ENCODE peak calls at places on chromosomes 5 and 9, in six cellular contexts. O is osteocyte, U is adrenal gland, B is upper lobe of right lung, E is BJ, H is A549. X is an unnamed sample.

GRCh38 chr9:135371535-135371934 is 108.0 kb upstream of the PPP1R26 start:
- DNase-seq in B (no peak), E (no peak), H (no peak), U (no peak), O (no peak), X (no peak)

GRCh38 chr5:116058346-116058936 is 26.2 kb downstream of the ARL14EPL start:
- DNase-seq in U (no peak), H (no peak), B (no peak), E (no peak), O (no peak), X (no peak)

GRCh38 chr9:70043285-70043684 is 363 bp upstream of the MAMDC2 start:
- DNase-seq in O (no peak), U (no peak), H (no peak), B (no peak), E (no peak), X (no peak)

GRCh38 chr5:155259648-155260047 is 246.1 kb downstream of the KIF4B start:
- DNase-seq in E (no peak), U (no peak), B (no peak), O (no peak), H (no peak), X (no peak)

GRCh38 chr5:39947657-39948056 is 522.9 kb upstream of the DAB2 start:
- DNase-seq in O (no peak), B (no peak), U (no peak), E (no peak), H (peak), X (no peak)

GRCh38 chr5:81313686-81314085 is 12.3 kb downstream of the ZCCHC9 start:
- DNase-seq in B (no peak), E (no peak), O (no peak), H (no peak), U (no peak), X (no peak)

GRCh38 chr9:90766736-90767135 is 34.9 kb upstream of the SYK start:
- DNase-seq in B (no peak), U (no peak), H (no peak), E (no peak), O (no peak), X (no peak)

GRCh38 chr5:41843456-41844112 is 26.6 kb downstream of the OXCT1 start:
- DNase-seq in E (no peak), U (peak), H (peak), B (no peak), O (no peak), X (no peak)

GRCh38 chr9:76180541-76180940 is 213.7 kb downstream of the RFK start:
- DNase-seq in E (no peak), O (no peak), U (no peak), H (peak), B (no peak), X (no peak)

GRCh38 chr9:129584136-129584535 is 36.8 kb downstream of the C9orf50 start:
- DNase-seq in H (peak), B (no peak), O (no peak), E (no peak), U (peak), X (no peak)

GRCh38 chr5:151811593-151812321 is 40.0 kb downstream of the G3BP1 start:
- DNase-seq in H (no peak), O (no peak), E (peak), U (peak), B (no peak), X (no peak)

GRCh38 chr5:111628901-111629300 is 116.6 kb upstream of the STARD4 start:
- DNase-seq in B (no peak), H (no peak), U (no peak), O (no peak), E (peak), X (no peak)

GRCh38 chr5:65811004-65811403 is 89.0 kb downstream of the NLN start:
- DNase-seq in E (no peak), O (no peak), U (no peak), H (peak), B (no peak), X (no peak)

GRCh38 chr9:135588886-135589595 is 27.5 kb downstream of the PAEP start:
- DNase-seq in B (no peak), E (no peak), H (no peak), U (no peak), O (no peak), X (peak)

GRCh38 chr5:10138385-10139057 is 111.2 kb downstream of the ATPSCKMT start:
- DNase-seq in B (no peak), U (no peak), H (no peak), O (no peak), E (no peak), X (no peak)

GRCh38 chr5:64925123-64925522 is 156.4 kb downstream of the CWC27 start:
- DNase-seq in O (no peak), H (no peak), U (no peak), E (no peak), B (no peak), X (no peak)

GRCh38 chr5:108729306-108729645 is 18.4 kb upstream of the FER start:
- DNase-seq in U (no peak), B (no peak), E (no peak), H (no peak), O (no peak), X (no peak)

GRCh38 chr5:59187772-59188347 is 605.0 kb downstream of the RAB3C start:
- DNase-seq in U (no peak), H (peak), E (no peak), O (no peak), B (no peak), X (no peak)

GRCh38 chr9:135046156-135047025 is 41.1 kb upstream of the OLFM1 start:
- DNase-seq in B (no peak), H (no peak), U (no peak), O (peak), E (no peak), X (peak)

GRCh38 chr5:177357459-177358332 is at the start of gene RGS14:
- DNase-seq in O (no peak), B (no peak), U (peak), E (no peak), H (no peak), X (no peak)

GRCh38 chr9:106953166-106953565 is 90.2 kb downstream of the ZNF462 start:
- DNase-seq in B (no peak), U (peak), E (peak), H (peak), O (no peak), X (no peak)

GRCh38 chr5:131613423-131613822 is 21.6 kb downstream of the RAPGEF6 start:
- DNase-seq in E (no peak), O (no peak), H (no peak), B (no peak), U (no peak), X (no peak)

GRCh38 chr9:135617538-135617900 is 21.8 kb downstream of the GLT6D1 start:
- DNase-seq in H (no peak), B (no peak), O (no peak), U (no peak), E (no peak), X (no peak)

GRCh38 chr9:126095546-126096190 is 231.0 kb upstream of the MVB12B start:
- DNase-seq in E (no peak), H (no peak), O (no peak), U (no peak), B (no peak), X (no peak)

GRCh38 chr5:53378590-53379247 is 101.7 kb upstream of the FST start:
- DNase-seq in B (no peak), U (no peak), O (no peak), H (no peak), E (no peak), X (no peak)

GRCh38 chr9:89309608-89310485 is 1.1 kb upstream of the CKS2 start:
- DNase-seq in O (no peak), U (no peak), B (no peak), H (no peak), E (no peak), X (no peak)

GRCh38 chr5:122844136-122844915 is 1.1 kb upstream of the SNX24 start:
- DNase-seq in U (no peak), H (no peak), O (no peak), B (no peak), E (no peak), X (no peak)

GRCh38 chr9:94907246-94907936 is 180.9 kb downstream of the AOPEP start:
- DNase-seq in E (no peak), B (no peak), U (no peak), O (peak), H (peak), X (no peak)

GRCh38 chr9:120383999-120384924 is 195.7 kb downstream of the CDK5RAP2 start:
- DNase-seq in U (peak), H (no peak), O (peak), E (no peak), B (no peak), X (no peak)

GRCh38 chr5:146466521-146467349 is 19.6 kb downstream of the TCERG1 start:
- DNase-seq in E (no peak), H (no peak), O (no peak), U (no peak), B (no peak), X (no peak)

GRCh38 chr5:41246376-41246775 is 33.0 kb upstream of the C6 start:
- DNase-seq in U (no peak), H (peak), O (no peak), E (peak), B (no peak), X (no peak)

GRCh38 chr5:90941002-90941720 is 382.6 kb downstream of the ADGRV1 start:
- DNase-seq in O (no peak), H (no peak), B (no peak), E (no peak), U (no peak), X (no peak)

GRCh38 chr9:32672478-32672877 is 37.0 kb upstream of the TAF1L start:
- DNase-seq in O (no peak), B (no peak), H (peak), E (peak), U (no peak), X (no peak)

GRCh38 chr5:37090123-37090726 is 159.0 kb downstream of the CPLANE1 start:
- DNase-seq in H (no peak), E (no peak), B (no peak), U (no peak), O (no peak), X (no peak)

GRCh38 chr9:134781895-134782294 is 98.7 kb upstream of the FCN2 start:
- DNase-seq in H (no peak), E (no peak), B (no peak), O (no peak), U (no peak), X (no peak)

GRCh38 chr9:35756743-35757526 is 2.9 kb upstream of the MSMP start:
- DNase-seq in E (no peak), B (peak), H (peak), O (no peak), U (peak), X (peak)
- TF ChIP-seq CTCF in E (no peak), B (no peak), H (peak), O (no peak), U (peak), X (no peak)

GRCh38 chr5:139637438-139638089 is 10.6 kb upstream of the CXXC5 start:
- DNase-seq in E (no peak), O (peak), H (no peak), B (peak), U (peak), X (peak)
- TF ChIP-seq CTCF in E (peak), O (peak), H (no peak), B (peak), U (no peak), X (no peak)

GRCh38 chr9:110526426-110526825 is 53.1 kb downstream of the SVEP1 start:
- DNase-seq in U (no peak), B (no peak), H (no peak), E (no peak), O (no peak), X (no peak)
- TF ChIP-seq CTCF in U (no peak), B (no peak), H (no peak), E (no peak), O (no peak), X (no peak)

GRCh38 chr5:157542282-157542966 is 33.2 kb downstream of the ADAM19 start:
- DNase-seq in U (no peak), E (no peak), O (no peak), H (no peak), B (no peak), X (no peak)

GRCh38 chr5:157545911-157546310 is 29.7 kb downstream of the ADAM19 start:
- DNase-seq in O (no peak), U (no peak), H (no peak), B (no peak), E (no peak), X (no peak)

GRCh38 chr5:157541452-157542118 is 34.0 kb downstream of the ADAM19 start:
- DNase-seq in E (no peak), B (no peak), O (no peak), H (no peak), U (no peak), X (no peak)

GRCh38 chr5:157544623-157544989 is 31.0 kb downstream of the ADAM19 start:
- DNase-seq in H (no peak), U (no peak), E (no peak), B (no peak), O (no peak), X (no peak)

DNA sequence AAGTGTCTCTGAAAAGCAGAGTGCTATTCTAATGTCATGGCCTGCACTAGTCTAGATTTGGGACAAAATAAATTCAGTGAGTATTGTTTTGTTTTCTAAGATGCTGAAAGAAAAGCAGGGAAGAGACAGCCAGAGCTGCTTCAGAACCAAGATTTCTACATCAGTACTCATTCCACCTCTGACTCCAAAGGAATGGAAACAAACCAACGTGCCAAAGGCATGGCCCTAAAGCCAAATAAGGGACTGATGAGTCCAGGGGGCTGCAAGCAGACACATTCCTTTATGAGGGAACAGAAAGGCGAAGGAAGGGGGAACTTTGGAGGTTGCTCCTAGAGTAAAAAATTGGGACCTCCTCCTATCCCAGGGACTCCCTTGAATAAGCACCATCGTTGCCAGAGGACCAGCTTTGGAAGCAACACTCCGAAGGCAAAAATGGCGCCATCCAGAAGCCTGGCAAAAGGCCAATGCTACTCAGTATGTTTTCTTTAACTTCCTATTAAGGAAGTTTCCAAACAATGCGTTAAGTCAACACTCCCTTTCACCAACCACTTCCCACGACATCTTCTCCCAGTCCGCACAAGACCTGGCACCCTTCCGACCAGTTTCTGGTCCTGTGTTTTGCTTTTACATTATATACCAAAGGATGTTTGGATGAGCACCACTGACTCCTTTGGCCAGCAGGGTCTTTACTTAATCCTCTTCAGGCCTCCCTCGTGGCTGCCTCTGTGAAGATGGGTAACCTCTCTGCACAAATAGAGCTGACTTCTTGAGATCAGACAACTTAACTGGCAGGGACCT is 31.6 kb downstream of the ADAM19 start:
- DNase-seq in O (no peak), H (no peak), B (no peak), U (peak), E (no peak), X (no peak)
- TF ChIP-seq CTCF in O (no peak), H (no peak), B (no peak), U (no peak), E (no peak), X (no peak)

GRCh38 chr5:35339616-35340100 is 109.4 kb upstream of the PRLR start:
- DNase-seq in B (no peak), O (no peak), H (no peak), E (no peak), U (no peak), X (no peak)

GRCh38 chr5:35342664-35343063 is 112.4 kb upstream of the PRLR start:
- DNase-seq in H (no peak), U (no peak), B (no peak), E (no peak), O (no peak), X (no peak)

GRCh38 chr5:35341189-35341588 is 110.9 kb upstream of the PRLR start:
- DNase-seq in O (no peak), E (no peak), H (no peak), U (no peak), B (no peak), X (no peak)

DNA sequence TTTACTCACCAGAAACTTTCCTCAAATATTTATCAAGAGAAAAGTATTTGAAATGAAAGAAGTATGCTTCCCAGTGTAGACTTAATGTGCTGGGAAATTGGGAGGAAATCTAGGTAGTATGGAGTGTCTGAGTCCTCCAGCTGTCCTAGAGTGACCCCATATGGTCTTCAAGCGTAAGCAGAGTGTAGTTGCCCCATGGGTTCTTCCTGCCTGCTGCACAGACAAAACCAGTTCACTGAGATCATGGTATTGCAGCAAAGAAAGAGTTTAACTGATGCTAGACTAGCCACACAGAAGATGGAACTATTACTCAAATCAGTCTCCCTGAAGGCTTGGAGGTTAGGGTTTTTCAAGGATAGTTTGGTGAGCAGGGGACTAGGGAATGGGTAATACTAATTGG is 114.9 kb upstream of the PRLR start:
- DNase-seq in B (no peak), O (no peak), U (no peak), H (peak), E (no peak), X (no peak)
- TF ChIP-seq CTCF in B (no peak), O (no peak), U (no peak), H (no peak), E (no peak), X (no peak)

GRCh38 chr9:15401266-15401665 is 21.4 kb upstream of the SNAPC3 start:
- DNase-seq in U (no peak), E (no peak), B (no peak), O (peak), H (no peak), X (no peak)

GRCh38 chr9:15400281-15400941 is 22.3 kb upstream of the SNAPC3 start:
- DNase-seq in O (no peak), B (no peak), E (no peak), U (no peak), H (no peak), X (no peak)

GRCh38 chr9:15404171-15404570 is 18.5 kb upstream of the SNAPC3 start:
- DNase-seq in E (no peak), U (no peak), O (no peak), H (no peak), B (no peak), X (no peak)

GRCh38 chr9:15403155-15403554 is 19.5 kb upstream of the SNAPC3 start:
- DNase-seq in H (peak), U (no peak), O (no peak), E (no peak), B (no peak), X (no peak)
- TF ChIP-seq CTCF in H (peak), U (no peak), O (peak), E (no peak), B (peak), X (no peak)

DNA sequence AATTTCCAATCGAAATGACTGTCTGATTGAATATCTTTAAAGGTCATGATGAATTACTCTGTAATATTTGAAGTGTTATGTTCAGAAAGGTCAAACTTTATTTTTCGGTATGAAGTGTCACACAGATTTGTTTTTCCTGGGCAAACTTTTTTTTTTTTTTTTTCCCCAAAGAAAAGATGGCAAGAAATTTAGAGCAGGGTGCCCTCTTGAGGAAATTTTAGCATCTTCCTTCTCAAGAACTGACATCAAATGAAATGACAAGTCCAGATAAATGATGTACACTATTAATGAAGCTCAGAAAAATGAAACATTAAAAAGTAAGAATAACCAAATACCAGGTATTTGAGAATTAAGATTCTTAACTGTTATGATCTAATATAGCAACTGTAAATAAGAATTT is 123.6 kb downstream of the INVS start:
- DNase-seq in O (no peak), H (peak), U (no peak), B (no peak), E (peak), X (no peak)
- TF ChIP-seq CTCF in O (peak), H (peak), U (peak), B (peak), E (peak), X (no peak)

X was measured in mesothelial cell of epicardium.